ENCODE peak calls at places on chromosomes 2 and 18, in six cellular contexts. P is K562, D is A549, K is GM12878, N is endothelial cell of umbilical vein, M is HepG2. I is an unnamed sample.

GRCh38 chr2:30871980-30872789 is 64.9 kb upstream of the CAPN13 start:
- DNase-seq in P (no peak), N (no peak), K (no peak), D (no peak), M (no peak), I (no peak)

GRCh38 chr2:191869178-191869577 is 22.3 kb upstream of the CAVIN2 start:
- DNase-seq in N (peak), K (peak), P (peak), M (peak), D (no peak), I (peak)

GRCh38 chr2:99608861-99609260 is 119.0 kb upstream of the REV1 start:
- DNase-seq in P (no peak), N (no peak), D (no peak), K (no peak), M (no peak), I (no peak)

GRCh38 chr2:208406474-208407451 is at the start of gene PTH2R:
- DNase-seq in K (no peak), P (peak), N (no peak), D (no peak), M (no peak), I (no peak)

GRCh38 chr2:215828528-215829184 is 184.7 kb downstream of the MREG start:
- DNase-seq in P (peak), D (peak), N (peak), K (no peak), M (peak), I (peak)

GRCh38 chr18:35282353-35282752 is 7.7 kb downstream of the ZSCAN30 start:
- DNase-seq in D (no peak), M (peak), P (no peak), K (no peak), N (peak), I (no peak)

GRCh38 chr2:236158969-236159777 is 9.0 kb downstream of the GBX2 start:
- DNase-seq in D (no peak), M (no peak), K (no peak), N (no peak), P (no peak), I (no peak)

GRCh38 chr2:230721712-230722111 is 9.1 kb downstream of the CAB39 start:
- DNase-seq in K (no peak), M (no peak), P (no peak), N (no peak), D (no peak), I (peak)

GRCh38 chr2:43223412-43224040 is 2.9 kb downstream of the ZFP36L2 start:
- DNase-seq in N (peak), M (no peak), K (no peak), D (no peak), P (no peak), I (peak)

GRCh38 chr2:14288016-14288415 is 344.5 kb upstream of the LRATD1 start:
- DNase-seq in D (no peak), M (no peak), K (no peak), P (no peak), N (no peak), I (no peak)

GRCh38 chr2:14514001-14514400 is 118.5 kb upstream of the LRATD1 start:
- DNase-seq in M (no peak), N (no peak), P (no peak), K (no peak), D (no peak), I (no peak)

GRCh38 chr18:32577561-32577960 is 106.9 kb upstream of the GAREM1 start:
- DNase-seq in K (no peak), M (no peak), N (no peak), D (no peak), P (no peak), I (no peak)

GRCh38 chr18:61653823-61654551 is 238.8 kb downstream of the RNF152 start:
- DNase-seq in N (peak), D (no peak), M (no peak), P (no peak), K (no peak), I (no peak)
- TF ChIP-seq MYC in N (no peak), D (no peak), M (no peak), P (no peak), K (no peak), I (no peak)

GRCh38 chr18:47930844-47931706 is 616 bp upstream of the SMAD2 start:
- DNase-seq in M (peak), P (peak), D (peak), K (peak), N (peak), I (peak)

GRCh38 chr18:47928466-47928865 is 2.0 kb downstream of the SMAD2 start:
- DNase-seq in K (no peak), P (no peak), D (no peak), N (peak), M (no peak), I (no peak)

GRCh38 chr18:47929681-47930085 is 776 bp downstream of the SMAD2 start:
- DNase-seq in M (peak), D (no peak), N (no peak), K (no peak), P (no peak), I (no peak)

GRCh38 chr18:47931707-47932103 is 1.2 kb upstream of the SMAD2 start:
- DNase-seq in D (no peak), P (peak), N (no peak), M (no peak), K (no peak), I (peak)

DNA sequence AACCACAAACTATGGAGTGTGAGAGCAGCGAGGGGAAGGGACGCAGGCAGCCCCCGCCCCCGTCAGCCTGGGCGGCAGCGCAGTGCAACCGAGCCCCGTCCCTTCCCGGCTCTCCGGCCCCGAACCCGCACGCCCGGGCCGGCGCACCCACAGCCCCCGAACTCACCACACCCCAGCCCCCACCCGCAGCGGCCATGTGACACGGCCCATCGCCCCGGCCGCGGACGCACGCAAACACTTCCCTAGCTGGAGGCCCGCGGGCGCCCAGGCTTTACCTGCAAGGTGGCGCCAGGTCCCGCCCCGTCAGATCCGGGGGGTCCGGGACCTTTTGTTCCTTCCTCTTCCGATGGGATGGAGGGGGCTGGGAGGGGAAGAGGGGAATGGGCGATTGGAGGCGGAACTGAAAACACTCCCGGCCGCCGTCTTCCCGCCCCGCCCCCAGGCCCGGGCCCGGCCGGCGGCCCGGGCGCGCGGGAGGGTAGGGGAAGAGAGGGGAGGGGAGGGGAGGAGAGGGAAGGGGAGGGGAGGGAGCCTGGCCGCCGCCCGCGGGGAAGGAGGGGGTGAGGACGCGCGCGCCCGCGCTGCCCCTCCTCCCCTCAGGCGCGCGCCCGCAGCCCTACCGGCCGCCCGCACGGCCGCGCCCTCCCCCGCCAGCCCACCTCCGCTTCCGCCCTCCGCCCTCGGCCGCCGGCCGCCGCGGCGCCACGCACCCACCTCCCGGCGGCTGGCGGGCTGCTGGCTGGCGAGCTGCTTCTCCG is at the start of gene SMAD2:
- DNase-seq in D (peak), K (no peak), M (peak), P (peak), N (peak), I (peak)
- TF ChIP-seq POLR2A in D (peak), K (peak), M (no peak), P (peak), N (no peak), I (no peak)

GRCh38 chr2:171627412-171627811 is 59.9 kb upstream of the DYNC1I2 start:
- DNase-seq in D (no peak), K (no peak), N (no peak), P (no peak), M (no peak), I (no peak)

GRCh38 chr2:171630812-171631626 is 56.2 kb upstream of the DYNC1I2 start:
- DNase-seq in P (no peak), K (no peak), D (no peak), M (no peak), N (no peak), I (peak)

GRCh38 chr2:171629113-171629512 is 58.2 kb upstream of the DYNC1I2 start:
- DNase-seq in P (no peak), M (no peak), D (no peak), N (no peak), K (no peak), I (no peak)

GRCh38 chr2:171625013-171625412 is 62.3 kb upstream of the DYNC1I2 start:
- DNase-seq in D (no peak), K (no peak), P (no peak), N (no peak), M (no peak), I (no peak)

DNA sequence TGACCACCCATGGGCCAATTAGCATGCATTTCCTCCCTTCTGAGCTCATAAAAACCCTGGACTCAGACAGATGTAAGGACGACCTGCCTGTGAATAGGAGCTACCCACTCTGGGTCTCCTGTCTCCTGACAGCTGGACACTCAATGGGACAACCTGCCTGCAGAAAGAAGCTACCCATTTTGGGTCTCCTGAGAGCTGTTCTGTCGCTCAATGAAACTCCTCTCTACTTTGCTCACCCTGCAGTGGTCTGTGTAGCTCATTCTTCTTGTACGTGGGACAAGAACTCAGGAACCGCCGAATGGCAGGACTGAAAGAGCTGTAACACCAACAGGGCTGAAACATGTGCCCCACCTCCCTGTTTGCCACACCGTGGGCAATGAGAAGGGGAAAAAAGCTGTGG is 60.3 kb upstream of the DYNC1I2 start:
- DNase-seq in P (no peak), D (no peak), K (no peak), N (no peak), M (no peak), I (peak)
- H3K4me3 ChIP-seq in P (no peak), D (no peak), K (no peak), N (no peak), M (no peak), I (no peak)

DNA sequence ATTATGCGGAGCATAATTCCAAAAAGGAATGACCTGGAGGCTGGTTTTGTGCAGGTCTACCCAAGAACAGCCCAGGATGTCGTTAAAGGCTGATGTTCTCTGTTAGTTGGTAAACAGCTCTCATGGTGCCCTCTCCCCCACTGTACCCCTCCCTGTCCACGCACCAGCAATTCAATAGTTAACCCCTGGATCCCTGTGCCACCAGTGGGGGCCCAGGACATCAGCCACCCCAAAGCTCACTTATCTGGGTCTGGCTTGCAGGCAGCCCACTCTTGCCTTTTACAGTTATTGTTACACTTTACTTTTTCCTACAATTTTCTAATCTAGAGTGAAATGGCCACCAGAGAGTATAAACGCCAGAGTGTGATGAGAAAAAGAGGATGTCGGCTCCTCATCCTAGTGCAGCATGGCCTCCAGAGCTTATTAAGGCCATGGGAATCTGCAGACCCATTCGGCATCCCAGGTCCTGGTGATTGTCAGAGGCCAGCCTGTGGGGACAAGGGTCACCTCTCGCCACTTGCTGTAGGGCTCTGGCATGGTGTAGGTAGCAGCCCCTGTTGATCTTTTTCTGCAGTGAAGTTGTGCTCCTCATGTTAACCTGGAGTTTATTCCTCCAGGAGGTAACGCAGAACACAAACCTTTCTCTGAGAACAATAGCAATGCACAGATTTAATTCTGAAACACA is 30.3 kb downstream of the TWIST2 start:
- DNase-seq in D (no peak), K (no peak), N (no peak), M (no peak), P (no peak), I (no peak)
- TF ChIP-seq MYC in D (no peak), K (no peak), N (no peak), M (no peak), P (no peak), I (no peak)

DNA sequence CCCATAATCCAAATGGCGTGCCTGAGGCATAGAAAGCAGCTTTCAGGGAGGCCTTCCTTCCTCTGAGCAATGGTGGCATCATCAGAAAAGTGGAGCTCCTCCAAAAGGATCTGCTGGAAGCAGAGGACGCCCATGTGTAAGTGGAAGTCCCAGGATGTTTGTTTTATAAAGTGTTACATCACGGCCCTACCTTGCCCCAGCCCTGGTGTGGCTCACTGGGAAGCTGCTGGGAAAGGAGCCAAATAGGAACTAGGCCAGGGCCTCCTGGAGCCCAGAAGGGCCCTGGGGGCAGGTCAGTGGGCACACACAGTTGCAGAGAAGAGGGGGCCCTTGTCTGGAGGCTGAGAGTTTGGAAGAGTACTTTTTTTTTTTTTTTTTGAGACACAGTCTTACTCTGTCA is 4.2 kb upstream of the ODC1 start:
- DNase-seq in P (no peak), N (no peak), D (peak), M (peak), K (no peak), I (no peak)
- TF ChIP-seq POLR2A in P (no peak), N (no peak), D (no peak), M (no peak), K (no peak), I (no peak)

GRCh38 chr2:177625744-177626655 is 233.4 kb downstream of the AGPS start:
- DNase-seq in D (no peak), N (peak), P (no peak), M (no peak), K (no peak), I (peak)
- H3K4me3 ChIP-seq in D (no peak), N (no peak), P (no peak), M (no peak), K (no peak), I (no peak)

DNA sequence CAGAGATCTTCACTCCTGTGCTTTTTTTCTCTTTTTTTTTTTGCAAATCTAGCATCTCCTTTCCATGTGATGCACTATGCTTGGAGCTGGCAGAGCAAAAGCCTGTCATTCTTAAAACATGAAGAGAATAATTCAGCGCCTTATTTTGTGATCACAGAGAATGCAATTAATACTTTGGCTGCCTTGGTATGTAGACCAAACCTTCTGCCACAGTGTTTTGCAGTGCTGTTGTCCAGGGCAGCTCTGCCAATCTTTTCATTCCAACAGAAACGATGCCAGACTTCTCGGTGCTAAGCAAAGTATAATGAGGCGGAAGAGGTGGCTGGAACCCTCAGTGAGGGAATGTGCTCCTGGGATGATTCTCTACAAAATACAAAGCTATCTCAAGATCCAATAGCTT is 25.6 kb downstream of the BCL2 start:
- DNase-seq in D (no peak), N (no peak), K (no peak), P (no peak), M (no peak), I (no peak)
- TF ChIP-seq MYC in D (no peak), N (no peak), K (no peak), P (no peak), M (no peak), I (no peak)

DNA sequence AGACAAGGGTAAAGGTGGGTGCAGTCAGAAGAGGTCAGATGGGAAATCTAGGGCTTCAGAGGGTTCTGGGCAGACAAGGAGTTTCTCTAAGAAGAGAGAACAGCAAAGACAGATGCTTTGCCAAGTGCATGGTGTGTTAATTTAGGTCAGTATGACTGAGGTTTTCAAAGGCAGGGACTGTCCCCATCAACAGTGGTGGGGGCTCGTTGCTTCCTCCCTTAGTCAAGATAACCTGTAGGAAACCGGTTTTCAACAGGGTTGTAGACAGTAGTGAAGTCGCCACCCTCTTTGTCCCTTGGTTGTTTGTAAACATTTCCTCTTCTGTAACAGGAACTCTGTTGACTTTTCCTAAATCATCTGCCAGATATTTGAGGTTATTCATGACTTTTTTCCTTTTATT is 11.6 kb downstream of the RAB12 start:
- DNase-seq in D (no peak), K (no peak), P (no peak), M (no peak), N (no peak), I (no peak)
- TF ChIP-seq POLR2A in D (no peak), K (no peak), P (no peak), M (no peak), N (no peak), I (no peak)

I was measured in NB4.